ENCODE peak calls at places on chromosomes 12 and 14, in seven cellular contexts. One of them, this sample, is unnamed.

GRCh38 chr12:39441189-39441962 is 1.5 kb downstream of the KIF21A start:
- DNase-seq in ACHN: no peak
- DNase-seq in stimulated activated CD8-positive, alpha-beta memory T cell treated with anti-CD3 and anti-CD28 coated beads, Interleukin-15, amount 100 ng/mL, for 24 hours: no peak
- DNase-seq in brain microvascular endothelial cell: no peak
- DNase-seq in sigmoid colon: no peak
- DNase-seq in hypothalamus: no peak
- DNase-seq in neuronal stem cell: no peak
- DNase-seq in this sample: no peak

GRCh38 chr12:109358154-109358869 is 10.6 kb downstream of the MYO1H start:
- DNase-seq in ACHN: no peak
- DNase-seq in stimulated activated CD8-positive, alpha-beta memory T cell treated with anti-CD3 and anti-CD28 coated beads, Interleukin-15, amount 100 ng/mL, for 24 hours: no peak
- DNase-seq in brain microvascular endothelial cell: no peak
- DNase-seq in sigmoid colon: no peak
- DNase-seq in hypothalamus: no peak
- DNase-seq in neuronal stem cell: no peak
- DNase-seq in this sample: peak; percentile 51

GRCh38 chr12:45703942-45704341 is 25.6 kb upstream of the ARID2 start:
- DNase-seq in ACHN: no peak
- DNase-seq in stimulated activated CD8-positive, alpha-beta memory T cell treated with anti-CD3 and anti-CD28 coated beads, Interleukin-15, amount 100 ng/mL, for 24 hours: no peak
- DNase-seq in brain microvascular endothelial cell: no peak
- DNase-seq in sigmoid colon: no peak
- DNase-seq in hypothalamus: no peak
- DNase-seq in neuronal stem cell: no peak
- DNase-seq in this sample: no peak

GRCh38 chr12:92574046-92574783 is 128.6 kb upstream of the PLEKHG7 start:
- DNase-seq in ACHN: peak; percentile 51
- DNase-seq in stimulated activated CD8-positive, alpha-beta memory T cell treated with anti-CD3 and anti-CD28 coated beads, Interleukin-15, amount 100 ng/mL, for 24 hours: no peak
- DNase-seq in brain microvascular endothelial cell: peak; percentile 29
- DNase-seq in sigmoid colon: no peak
- DNase-seq in hypothalamus: no peak
- DNase-seq in neuronal stem cell: no peak
- DNase-seq in this sample: peak; percentile 52

GRCh38 chr12:27730097-27730588 is 19.5 kb downstream of the MRPS35 start:
- DNase-seq in ACHN: no peak
- DNase-seq in stimulated activated CD8-positive, alpha-beta memory T cell treated with anti-CD3 and anti-CD28 coated beads, Interleukin-15, amount 100 ng/mL, for 24 hours: no peak
- DNase-seq in brain microvascular endothelial cell: no peak
- DNase-seq in sigmoid colon: no peak
- DNase-seq in hypothalamus: no peak
- DNase-seq in neuronal stem cell: no peak
- DNase-seq in this sample: no peak

GRCh38 chr14:72961579-72962335 is 35.5 kb downstream of the DCAF4 start:
- DNase-seq in ACHN: peak; percentile 64
- DNase-seq in stimulated activated CD8-positive, alpha-beta memory T cell treated with anti-CD3 and anti-CD28 coated beads, Interleukin-15, amount 100 ng/mL, for 24 hours: no peak
- DNase-seq in brain microvascular endothelial cell: no peak
- DNase-seq in sigmoid colon: no peak
- DNase-seq in hypothalamus: no peak
- DNase-seq in neuronal stem cell: no peak
- DNase-seq in this sample: no peak

GRCh38 chr12:50215033-50215432 is 47.9 kb upstream of the CERS5 start:
- DNase-seq in ACHN: no peak
- DNase-seq in stimulated activated CD8-positive, alpha-beta memory T cell treated with anti-CD3 and anti-CD28 coated beads, Interleukin-15, amount 100 ng/mL, for 24 hours: no peak
- DNase-seq in brain microvascular endothelial cell: no peak
- DNase-seq in sigmoid colon: no peak
- DNase-seq in hypothalamus: no peak
- DNase-seq in neuronal stem cell: no peak
- DNase-seq in this sample: peak; percentile 35

GRCh38 chr12:70327541-70327940 is 38.5 kb upstream of the KCNMB4 start:
- DNase-seq in ACHN: no peak
- DNase-seq in stimulated activated CD8-positive, alpha-beta memory T cell treated with anti-CD3 and anti-CD28 coated beads, Interleukin-15, amount 100 ng/mL, for 24 hours: no peak
- DNase-seq in brain microvascular endothelial cell: no peak
- DNase-seq in sigmoid colon: no peak
- DNase-seq in hypothalamus: no peak
- DNase-seq in neuronal stem cell: no peak
- DNase-seq in this sample: no peak

GRCh38 chr14:47195582-47195981 is 479.8 kb downstream of the MDGA2 start:
- DNase-seq in ACHN: peak; percentile 53
- DNase-seq in stimulated activated CD8-positive, alpha-beta memory T cell treated with anti-CD3 and anti-CD28 coated beads, Interleukin-15, amount 100 ng/mL, for 24 hours: no peak
- DNase-seq in brain microvascular endothelial cell: no peak
- DNase-seq in sigmoid colon: no peak
- DNase-seq in hypothalamus: no peak
- DNase-seq in neuronal stem cell: no peak
- DNase-seq in this sample: no peak

This sample was measured in dermis blood vessel endothelial cell.